ENCODE peak calls at places on chromosomes 5 and 9, in nine cellular contexts. One of them, this sample, is unnamed.

GRCh38 chr5:76789991-76790571 is 28.7 kb upstream of the F2RL1 start:
- DNase-seq in heart right ventricle: no peak
- DNase-seq in AG04449: no peak
- DNase-seq in choroid plexus epithelial cell: peak
- DNase-seq in brain microvascular endothelial cell: peak
- DNase-seq in stomach: no peak
- DNase-seq in fibroblast of mammary gland: peak
- DNase-seq in uterus: no peak
- DNase-seq in pancreas: no peak
- DNase-seq in this sample: peak

GRCh38 chr5:124746252-124746915 is at the start of gene ZNF608:
- DNase-seq in heart right ventricle: peak
- DNase-seq in AG04449: no peak
- DNase-seq in choroid plexus epithelial cell: peak
- DNase-seq in brain microvascular endothelial cell: peak
- DNase-seq in stomach: no peak
- DNase-seq in fibroblast of mammary gland: peak
- DNase-seq in uterus: peak
- DNase-seq in pancreas: peak
- DNase-seq in this sample: peak

GRCh38 chr5:149762958-149763630 is 33.0 kb downstream of the PPARGC1B start:
- DNase-seq in heart right ventricle: no peak
- DNase-seq in AG04449: no peak
- DNase-seq in choroid plexus epithelial cell: no peak
- DNase-seq in brain microvascular endothelial cell: no peak
- DNase-seq in stomach: no peak
- DNase-seq in fibroblast of mammary gland: no peak
- DNase-seq in uterus: no peak
- DNase-seq in pancreas: no peak
- DNase-seq in this sample: no peak

GRCh38 chr9:126375386-126375785 is 48.8 kb downstream of the MVB12B start:
- DNase-seq in heart right ventricle: no peak
- DNase-seq in AG04449: peak
- DNase-seq in choroid plexus epithelial cell: peak
- DNase-seq in brain microvascular endothelial cell: peak
- DNase-seq in stomach: no peak
- DNase-seq in fibroblast of mammary gland: peak
- DNase-seq in uterus: no peak
- DNase-seq in pancreas: no peak
- DNase-seq in this sample: peak

GRCh38 chr9:34554211-34555001 is 31.6 kb upstream of the ENHO start:
- DNase-seq in heart right ventricle: no peak
- DNase-seq in AG04449: no peak
- DNase-seq in choroid plexus epithelial cell: peak
- DNase-seq in brain microvascular endothelial cell: no peak
- DNase-seq in stomach: no peak
- DNase-seq in fibroblast of mammary gland: no peak
- DNase-seq in uterus: no peak
- DNase-seq in pancreas: no peak
- DNase-seq in this sample: no peak

GRCh38 chr5:95915999-95916686 is 45.5 kb downstream of the ELL2 start:
- DNase-seq in heart right ventricle: no peak
- DNase-seq in AG04449: no peak
- DNase-seq in choroid plexus epithelial cell: no peak
- DNase-seq in brain microvascular endothelial cell: no peak
- DNase-seq in stomach: no peak
- DNase-seq in fibroblast of mammary gland: no peak
- DNase-seq in uterus: no peak
- DNase-seq in pancreas: no peak
- DNase-seq in this sample: no peak

GRCh38 chr5:74500037-74500917 is 140.3 kb downstream of the ENC1 start:
- DNase-seq in heart right ventricle: no peak
- DNase-seq in AG04449: no peak
- DNase-seq in choroid plexus epithelial cell: no peak
- DNase-seq in brain microvascular endothelial cell: no peak
- DNase-seq in stomach: no peak
- DNase-seq in fibroblast of mammary gland: no peak
- DNase-seq in uterus: no peak
- DNase-seq in pancreas: no peak
- DNase-seq in this sample: no peak

GRCh38 chr5:538271-538771 is 14.1 kb upstream of the SLC9A3 start:
- DNase-seq in heart right ventricle: no peak
- DNase-seq in AG04449: no peak
- DNase-seq in choroid plexus epithelial cell: no peak
- DNase-seq in brain microvascular endothelial cell: no peak
- DNase-seq in stomach: no peak
- DNase-seq in fibroblast of mammary gland: no peak
- DNase-seq in uterus: no peak
- DNase-seq in pancreas: no peak
- DNase-seq in this sample: no peak

GRCh38 chr9:4490705-4491620 is 695 bp downstream of the SLC1A1 start:
- DNase-seq in heart right ventricle: no peak
- DNase-seq in AG04449: no peak
- DNase-seq in choroid plexus epithelial cell: peak
- DNase-seq in brain microvascular endothelial cell: no peak
- DNase-seq in stomach: no peak
- DNase-seq in fibroblast of mammary gland: no peak
- DNase-seq in uterus: no peak
- DNase-seq in pancreas: no peak
- DNase-seq in this sample: no peak

GRCh38 chr5:168433982-168434381 is 52.3 kb upstream of the RARS1 start:
- DNase-seq in heart right ventricle: no peak
- DNase-seq in AG04449: no peak
- DNase-seq in choroid plexus epithelial cell: no peak
- DNase-seq in brain microvascular endothelial cell: peak
- DNase-seq in stomach: no peak
- DNase-seq in fibroblast of mammary gland: no peak
- DNase-seq in uterus: no peak
- DNase-seq in pancreas: no peak
- DNase-seq in this sample: peak

GRCh38 chr5:111227805-111228204 is 3.6 kb downstream of the CAMK4 start:
- DNase-seq in heart right ventricle: no peak
- DNase-seq in AG04449: no peak
- DNase-seq in choroid plexus epithelial cell: no peak
- DNase-seq in brain microvascular endothelial cell: no peak
- DNase-seq in stomach: no peak
- DNase-seq in fibroblast of mammary gland: peak
- DNase-seq in uterus: no peak
- DNase-seq in pancreas: no peak
- DNase-seq in this sample: peak

GRCh38 chr5:151295138-151295537 is 8.4 kb downstream of the SLC36A3 start:
- DNase-seq in heart right ventricle: no peak
- DNase-seq in AG04449: no peak
- DNase-seq in choroid plexus epithelial cell: no peak
- DNase-seq in brain microvascular endothelial cell: no peak
- DNase-seq in stomach: no peak
- DNase-seq in fibroblast of mammary gland: peak
- DNase-seq in uterus: no peak
- DNase-seq in pancreas: no peak
- DNase-seq in this sample: peak

GRCh38 chr5:151296478-151296830 is 7.1 kb downstream of the SLC36A3 start:
- DNase-seq in heart right ventricle: no peak
- DNase-seq in AG04449: no peak
- DNase-seq in choroid plexus epithelial cell: no peak
- DNase-seq in brain microvascular endothelial cell: no peak
- DNase-seq in stomach: no peak
- DNase-seq in fibroblast of mammary gland: no peak
- DNase-seq in uterus: no peak
- DNase-seq in pancreas: no peak
- DNase-seq in this sample: no peak

GRCh38 chr5:151295801-151296477 is 7.6 kb downstream of the SLC36A3 start:
- DNase-seq in heart right ventricle: no peak
- DNase-seq in AG04449: no peak
- DNase-seq in choroid plexus epithelial cell: peak
- DNase-seq in brain microvascular endothelial cell: no peak
- DNase-seq in stomach: no peak
- DNase-seq in fibroblast of mammary gland: no peak
- DNase-seq in uterus: no peak
- DNase-seq in pancreas: no peak
- DNase-seq in this sample: no peak

GRCh38 chr5:151296974-151297373 is 6.6 kb downstream of the SLC36A3 start:
- DNase-seq in heart right ventricle: no peak
- DNase-seq in AG04449: no peak
- DNase-seq in choroid plexus epithelial cell: no peak
- DNase-seq in brain microvascular endothelial cell: no peak
- DNase-seq in stomach: no peak
- DNase-seq in fibroblast of mammary gland: no peak
- DNase-seq in uterus: no peak
- DNase-seq in pancreas: no peak
- DNase-seq in this sample: no peak

GRCh38 chr5:151293624-151294023 is 9.9 kb downstream of the SLC36A3 start:
- DNase-seq in heart right ventricle: no peak
- DNase-seq in AG04449: no peak
- DNase-seq in choroid plexus epithelial cell: no peak
- DNase-seq in brain microvascular endothelial cell: no peak
- DNase-seq in stomach: no peak
- DNase-seq in fibroblast of mammary gland: no peak
- DNase-seq in uterus: no peak
- DNase-seq in pancreas: no peak
- DNase-seq in this sample: no peak
- H3K4me3 ChIP-seq in heart right ventricle: no peak
- H3K4me3 ChIP-seq in AG04449: no peak
- H3K4me3 ChIP-seq in choroid plexus epithelial cell: no peak
- H3K4me3 ChIP-seq in brain microvascular endothelial cell: no peak
- H3K4me3 ChIP-seq in stomach: no peak
- H3K4me3 ChIP-seq in fibroblast of mammary gland: no peak
- H3K4me3 ChIP-seq in uterus: no peak
- H3K4me3 ChIP-seq in pancreas: no peak
- H3K4me3 ChIP-seq in this sample: no peak

GRCh38 chr9:547309-547708 is 294.2 kb upstream of the DMRT1 start:
- DNase-seq in heart right ventricle: no peak
- DNase-seq in AG04449: no peak
- DNase-seq in choroid plexus epithelial cell: no peak
- DNase-seq in brain microvascular endothelial cell: no peak
- DNase-seq in stomach: no peak
- DNase-seq in fibroblast of mammary gland: no peak
- DNase-seq in uterus: no peak
- DNase-seq in pancreas: no peak
- DNase-seq in this sample: no peak

GRCh38 chr9:546797-547223 is 294.7 kb upstream of the DMRT1 start:
- DNase-seq in heart right ventricle: peak
- DNase-seq in AG04449: no peak
- DNase-seq in choroid plexus epithelial cell: peak
- DNase-seq in brain microvascular endothelial cell: no peak
- DNase-seq in stomach: no peak
- DNase-seq in fibroblast of mammary gland: peak
- DNase-seq in uterus: peak
- DNase-seq in pancreas: no peak
- DNase-seq in this sample: no peak

GRCh38 chr9:545480-545879 is 296.0 kb upstream of the DMRT1 start:
- DNase-seq in heart right ventricle: peak
- DNase-seq in AG04449: no peak
- DNase-seq in choroid plexus epithelial cell: no peak
- DNase-seq in brain microvascular endothelial cell: no peak
- DNase-seq in stomach: no peak
- DNase-seq in fibroblast of mammary gland: no peak
- DNase-seq in uterus: peak
- DNase-seq in pancreas: no peak
- DNase-seq in this sample: no peak

GRCh38 chr9:543478-543877 is 298.0 kb upstream of the DMRT1 start:
- DNase-seq in heart right ventricle: no peak
- DNase-seq in AG04449: no peak
- DNase-seq in choroid plexus epithelial cell: no peak
- DNase-seq in brain microvascular endothelial cell: no peak
- DNase-seq in stomach: no peak
- DNase-seq in fibroblast of mammary gland: no peak
- DNase-seq in uterus: no peak
- DNase-seq in pancreas: no peak
- DNase-seq in this sample: no peak

DNA sequence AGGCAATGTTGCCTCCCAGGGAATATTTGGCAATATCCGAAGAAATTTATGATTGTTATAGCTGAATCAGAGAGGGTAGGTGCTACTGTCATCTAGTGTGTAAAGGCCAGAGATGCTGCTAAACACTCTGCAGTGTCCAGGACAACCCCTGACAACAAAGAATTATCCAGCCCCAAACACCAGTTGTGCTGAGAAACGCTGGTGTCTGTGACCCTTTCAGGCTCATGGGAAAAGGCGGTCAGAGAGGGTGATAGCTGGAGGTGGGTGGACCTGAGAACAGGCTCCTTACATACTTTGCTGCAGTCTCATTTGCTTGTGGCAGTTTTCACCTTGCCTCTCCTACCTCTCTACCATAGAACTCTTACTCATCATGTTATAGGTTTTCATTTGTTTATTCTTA is 295.3 kb upstream of the DMRT1 start:
- DNase-seq in heart right ventricle: no peak
- DNase-seq in AG04449: no peak
- DNase-seq in choroid plexus epithelial cell: no peak
- DNase-seq in brain microvascular endothelial cell: no peak
- DNase-seq in stomach: no peak
- DNase-seq in fibroblast of mammary gland: no peak
- DNase-seq in uterus: no peak
- DNase-seq in pancreas: no peak
- DNase-seq in this sample: no peak
- TF ChIP-seq CTCF in heart right ventricle: no peak
- TF ChIP-seq CTCF in AG04449: no peak
- TF ChIP-seq CTCF in choroid plexus epithelial cell: no peak
- TF ChIP-seq CTCF in brain microvascular endothelial cell: no peak
- TF ChIP-seq CTCF in stomach: no peak
- TF ChIP-seq CTCF in fibroblast of mammary gland: no peak
- TF ChIP-seq CTCF in uterus: no peak
- TF ChIP-seq CTCF in pancreas: no peak
- TF ChIP-seq CTCF in this sample: no peak

GRCh38 chr5:171391996-171392577 is 4.4 kb downstream of the NPM1 start:
- DNase-seq in heart right ventricle: no peak
- DNase-seq in AG04449: no peak
- DNase-seq in choroid plexus epithelial cell: no peak
- DNase-seq in brain microvascular endothelial cell: no peak
- DNase-seq in stomach: no peak
- DNase-seq in fibroblast of mammary gland: no peak
- DNase-seq in uterus: no peak
- DNase-seq in pancreas: no peak
- DNase-seq in this sample: no peak
- H3K4me3 ChIP-seq in heart right ventricle: no peak
- H3K4me3 ChIP-seq in AG04449: no peak
- H3K4me3 ChIP-seq in choroid plexus epithelial cell: no peak
- H3K4me3 ChIP-seq in brain microvascular endothelial cell: no peak
- H3K4me3 ChIP-seq in stomach: no peak
- H3K4me3 ChIP-seq in fibroblast of mammary gland: no peak
- H3K4me3 ChIP-seq in uterus: no peak
- H3K4me3 ChIP-seq in pancreas: no peak
- H3K4me3 ChIP-seq in this sample: no peak

DNA sequence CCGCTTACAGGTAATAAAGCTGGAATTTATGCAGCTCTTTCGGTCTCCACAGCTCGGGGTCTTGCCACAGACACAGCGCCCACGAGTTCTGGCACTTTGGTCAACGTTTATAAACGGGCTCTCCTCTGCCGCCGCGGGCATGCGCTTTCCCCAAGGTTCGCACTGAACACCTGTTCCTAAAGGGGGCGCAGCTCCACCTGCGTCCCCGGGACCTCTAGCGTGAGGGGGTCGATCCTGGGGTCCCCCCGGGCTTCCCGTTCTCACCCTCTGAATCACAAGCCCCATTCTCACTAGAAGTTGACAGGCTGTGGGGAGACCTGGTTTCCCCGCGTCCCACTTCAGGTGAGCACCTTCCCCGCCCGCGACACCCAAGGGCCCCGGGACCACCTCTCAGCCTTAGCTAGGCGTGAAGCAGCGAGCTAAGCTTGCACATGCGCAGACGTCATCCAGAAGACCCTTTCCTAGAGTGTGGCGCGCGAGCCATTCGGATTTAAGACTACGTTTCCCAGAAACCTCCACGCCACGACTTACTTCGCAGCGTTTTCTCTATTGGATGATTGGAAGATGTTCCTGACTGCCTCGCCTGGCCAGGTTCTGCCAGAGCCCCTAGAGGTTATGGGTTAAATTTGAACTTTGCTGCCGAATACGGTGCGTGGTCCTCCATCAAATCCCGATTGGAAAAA is 21.3 kb upstream of the ZNF782 start:
- DNase-seq in heart right ventricle: peak
- DNase-seq in AG04449: no peak
- DNase-seq in choroid plexus epithelial cell: peak
- DNase-seq in brain microvascular endothelial cell: peak
- DNase-seq in stomach: peak
- DNase-seq in fibroblast of mammary gland: peak
- DNase-seq in uterus: no peak
- DNase-seq in pancreas: peak
- DNase-seq in this sample: peak
- TF ChIP-seq CTCF in heart right ventricle: no peak
- TF ChIP-seq CTCF in AG04449: no peak
- TF ChIP-seq CTCF in choroid plexus epithelial cell: peak
- TF ChIP-seq CTCF in brain microvascular endothelial cell: peak
- TF ChIP-seq CTCF in stomach: no peak
- TF ChIP-seq CTCF in fibroblast of mammary gland: peak
- TF ChIP-seq CTCF in uterus: no peak
- TF ChIP-seq CTCF in pancreas: no peak
- TF ChIP-seq CTCF in this sample: peak

This sample was measured in cardiac fibroblast.